ENCODE peak calls at places on chromosomes 7 and 10, in seven cellular contexts. G is endothelial cell, B is esophagus muscularis mucosa, R is fibroblast of the aortic adventitia, M is mucosa of descending colon, H is fibroblast of mammary gland, E is IMR-90. I is an unnamed sample.

GRCh38 chr10:93535293-93535692 is 31.2 kb upstream of the FFAR4 start:
- DNase-seq in G (no peak), B (no peak), R (no peak), M (no peak), H (no peak), E (no peak), I (no peak)

GRCh38 chr10:17348111-17349008 is 106.0 kb downstream of the ST8SIA6 start:
- DNase-seq in G (no peak), B (no peak), R (peak; percentile 86), M (peak; percentile 57), H (peak; percentile 91), E (peak; percentile 79), I (no peak)

GRCh38 chr10:491667-492424 is 197.6 kb downstream of the DIP2C start:
- DNase-seq in G (no peak), B (no peak), R (no peak), M (no peak), H (no peak), E (no peak), I (no peak)

GRCh38 chr7:142338633-142339501 is 81.0 kb upstream of the PRSS58 start:
- DNase-seq in G (peak; percentile 74), B (no peak), R (peak; percentile 19), M (no peak), H (peak; percentile 47), E (peak; percentile 14), I (no peak)

GRCh38 chr10:33376476-33376875 is 42.0 kb upstream of the NRP1 start:
- DNase-seq in G (no peak), B (no peak), R (no peak), M (no peak), H (no peak), E (peak; percentile 11), I (no peak)

GRCh38 chr7:11427686-11428273 is 404.2 kb downstream of the THSD7A start:
- DNase-seq in G (peak; percentile 9), B (no peak), R (peak; percentile 78), M (no peak), H (peak; percentile 76), E (peak; percentile 56), I (no peak)

GRCh38 chr10:58094985-58095718 is 172.5 kb downstream of the IPMK start:
- DNase-seq in G (no peak), B (no peak), R (no peak), M (no peak), H (no peak), E (no peak), I (no peak)

GRCh38 chr7:54111850-54112249 is 430.3 kb upstream of the VSTM2A start:
- DNase-seq in G (no peak), B (no peak), R (no peak), M (no peak), H (no peak), E (no peak), I (no peak)

GRCh38 chr7:88072036-88072714 is 138.1 kb downstream of the ADAM22 start:
- DNase-seq in G (no peak), B (no peak), R (no peak), M (no peak), H (no peak), E (no peak), I (no peak)

GRCh38 chr10:122461729-122462532 is 578 bp downstream of the HTRA1 start:
- DNase-seq in G (peak; percentile 31), B (no peak), R (no peak), M (no peak), H (no peak), E (no peak), I (peak; percentile 12)

GRCh38 chr7:144011458-144012230 is 11.5 kb downstream of the OR6B1 start:
- DNase-seq in G (no peak), B (no peak), R (peak; percentile 65), M (no peak), H (peak; percentile 39), E (peak; percentile 51), I (no peak)
- TF ChIP-seq CTCF in G (no peak), B (no peak), R (peak; percentile 39), M (no peak), H (no peak), E (peak; percentile 68), I (no peak)

DNA sequence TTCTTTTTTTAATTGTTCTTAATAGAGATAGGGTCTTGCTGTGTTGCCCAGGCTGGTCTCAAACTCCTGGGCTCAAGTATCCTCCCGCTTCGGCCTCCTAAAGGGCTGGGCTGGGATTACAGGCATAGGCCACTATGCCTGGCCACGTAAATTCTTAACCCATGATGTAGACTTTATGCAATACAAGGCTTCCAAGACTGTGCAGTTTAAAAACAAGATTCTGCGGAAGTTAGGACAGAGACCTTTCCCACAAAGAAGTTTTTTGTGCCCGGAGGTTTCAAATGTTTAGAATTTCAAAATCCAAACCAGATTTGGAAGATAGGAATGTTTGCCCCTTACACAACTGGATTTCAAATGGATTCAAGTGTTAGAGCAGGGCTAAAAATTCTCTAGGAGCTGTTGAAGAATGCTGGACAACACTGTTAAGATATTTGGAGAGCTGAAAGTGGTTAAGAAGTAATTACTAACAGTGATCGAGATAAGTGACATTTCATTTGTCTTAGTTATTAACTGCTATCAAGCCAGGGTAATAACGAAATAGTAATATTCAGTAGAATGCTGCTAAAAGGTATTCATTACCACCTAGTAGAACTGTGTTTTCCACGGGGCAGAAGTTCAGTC is 7.4 kb downstream of the APBB1IP start:
- DNase-seq in G (no peak), B (peak; percentile 24), R (no peak), M (no peak), H (peak; percentile 66), E (no peak), I (no peak)
- TF ChIP-seq CTCF in G (no peak), B (no peak), R (no peak), M (no peak), H (peak; percentile 27), E (no peak), I (no peak)

GRCh38 chr7:156156734-156157408 is 344.6 kb upstream of the SHH start:
- DNase-seq in G (peak; percentile 42), B (no peak), R (no peak), M (no peak), H (no peak), E (no peak), I (peak; percentile 42)
- TF ChIP-seq CTCF in G (no peak), B (no peak), R (no peak), M (no peak), H (no peak), E (no peak), I (no peak)

DNA sequence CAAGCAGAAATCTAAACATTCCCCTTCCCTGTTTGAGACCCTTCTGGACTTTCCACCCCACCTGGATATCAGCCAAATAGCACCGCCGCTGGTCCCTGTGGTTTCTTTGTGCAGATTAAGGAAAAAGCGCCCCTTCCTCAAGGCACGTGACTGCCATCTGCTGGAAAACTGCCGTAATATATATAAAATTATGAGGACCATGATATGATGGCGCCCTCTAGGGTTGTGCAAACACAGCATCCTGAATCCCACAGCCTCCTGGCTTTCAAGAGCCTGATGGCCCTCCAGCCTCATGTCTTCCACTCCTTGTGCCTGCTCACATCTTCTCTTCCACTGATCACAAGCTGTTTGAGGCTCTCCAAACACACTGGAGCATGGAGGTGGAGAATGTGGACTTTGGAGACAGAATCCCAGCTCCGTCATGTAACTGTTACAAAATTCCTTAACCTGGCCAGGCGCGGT is 121.3 kb downstream of the MYL10 start:
- DNase-seq in G (peak; percentile 80), B (no peak), R (peak; percentile 36), M (no peak), H (peak; percentile 42), E (peak; percentile 42), I (peak; percentile 78)
- TF ChIP-seq CTCF in G (peak; percentile 91), B (peak; percentile 21), R (peak; percentile 47), M (peak; percentile 29), H (peak; percentile 58), E (peak; percentile 88), I (peak; percentile 98)

DNA sequence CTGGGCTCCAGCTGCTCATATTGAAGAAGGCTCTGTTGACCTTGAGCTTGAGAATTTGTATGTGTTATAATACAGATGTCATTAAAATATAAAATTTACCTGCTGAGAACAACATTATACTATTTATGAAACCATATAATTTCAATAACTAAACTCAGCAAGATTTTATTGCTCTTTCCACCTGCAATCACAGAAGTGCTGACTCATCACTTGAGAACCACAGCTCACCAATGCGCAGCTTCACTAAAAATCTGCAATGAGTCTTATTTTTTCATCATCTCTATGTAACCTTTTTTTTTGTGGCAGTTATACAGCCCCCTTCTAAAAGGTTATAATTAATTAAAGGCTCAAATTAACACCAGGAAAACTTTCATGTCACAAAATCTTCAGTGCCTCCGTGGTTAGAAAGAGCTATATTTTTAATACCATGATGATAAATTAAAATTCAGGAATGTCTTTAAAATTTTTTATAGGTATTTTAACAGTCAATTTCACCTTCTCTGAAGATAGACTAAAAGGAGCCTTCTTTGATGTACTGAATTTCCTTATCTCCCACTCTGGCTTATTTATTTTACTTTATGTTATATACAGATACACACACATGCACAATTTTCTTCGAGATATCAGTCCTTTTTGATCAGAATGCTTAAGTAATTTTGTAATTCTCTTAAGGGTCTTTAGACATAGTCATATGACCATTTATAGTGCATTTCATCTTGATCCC is 102.7 kb downstream of the EVX1 start:
- DNase-seq in G (no peak), B (no peak), R (no peak), M (no peak), H (no peak), E (no peak), I (no peak)
- TF ChIP-seq CTCF in G (no peak), B (no peak), R (no peak), M (no peak), H (no peak), E (no peak), I (no peak)

DNA sequence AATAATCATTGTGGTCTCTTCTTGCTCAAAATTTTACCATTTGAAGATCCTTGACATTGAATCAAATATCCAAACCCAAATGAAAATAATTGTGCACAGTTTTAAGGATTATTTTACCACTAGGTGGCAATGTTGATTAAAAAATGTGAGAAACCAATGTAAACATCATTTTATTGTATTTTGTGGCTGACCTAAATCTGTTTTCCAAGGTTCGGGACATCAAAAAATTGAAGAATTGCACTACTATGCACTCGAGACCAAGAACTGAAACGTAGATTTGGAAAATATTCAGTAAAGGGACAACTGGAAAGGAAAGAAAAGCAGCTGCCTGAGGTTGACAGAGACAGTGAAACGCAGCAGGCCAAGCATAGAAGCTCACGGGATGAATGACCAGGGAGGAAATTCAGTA is 259.3 kb downstream of the SNX13 start:
- DNase-seq in G (no peak), B (no peak), R (peak; percentile 80), M (no peak), H (peak; percentile 70), E (peak; percentile 49), I (peak; percentile 15)
- TF ChIP-seq CTCF in G (peak; percentile 77), B (peak; percentile 55), R (peak; percentile 22), M (no peak), H (peak; percentile 38), E (peak; percentile 66), I (peak; percentile 64)

DNA sequence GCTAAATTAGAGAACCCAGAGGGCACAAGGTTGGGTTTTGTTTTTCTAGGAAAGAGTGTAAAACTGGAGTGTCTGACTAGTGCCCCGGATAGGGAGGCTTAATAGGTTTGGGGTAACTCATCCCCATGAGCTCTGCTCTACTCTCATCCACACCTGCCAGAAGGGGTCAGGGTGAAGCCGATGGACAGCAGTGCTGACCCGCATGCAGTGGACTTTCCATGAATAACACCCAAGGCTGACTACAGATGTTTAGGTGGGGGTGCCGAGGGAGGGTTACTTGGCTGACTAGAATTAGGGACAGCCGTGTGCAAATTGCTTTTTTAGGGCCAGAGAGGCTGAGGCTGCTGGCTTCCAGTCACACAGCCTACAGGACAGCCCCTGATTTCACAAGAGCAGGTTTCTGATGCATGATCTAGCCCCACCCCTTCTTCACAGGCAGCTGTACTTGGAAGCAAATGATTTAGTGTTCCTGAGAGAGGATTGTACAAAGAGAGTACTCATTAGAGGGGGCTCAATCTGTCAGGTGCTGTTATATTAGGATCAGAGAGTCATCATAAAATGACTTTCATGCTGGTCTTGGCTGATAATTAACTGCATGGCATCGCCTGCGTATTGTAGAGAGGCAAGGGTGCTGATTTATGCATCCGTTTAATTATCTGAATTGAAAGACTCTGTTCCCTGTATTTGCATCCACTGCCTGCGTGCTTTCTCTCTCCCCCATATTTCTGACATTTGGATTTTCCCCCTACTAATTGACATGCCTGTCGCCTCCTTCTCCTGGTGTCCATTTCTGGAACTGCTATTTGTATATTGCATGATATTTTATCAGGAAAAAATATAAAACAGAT is 9.5 kb downstream of the INHBA start:
- DNase-seq in G (no peak), B (no peak), R (peak; percentile 69), M (no peak), H (peak; percentile 72), E (peak; percentile 64), I (no peak)
- TF ChIP-seq CTCF in G (peak; percentile 65), B (no peak), R (peak; percentile 59), M (no peak), H (peak; percentile 51), E (peak; percentile 44), I (peak; percentile 33)